ENCODE peak calls at places on chromosomes 2 and 18, in ten cellular contexts. E is MM.1S, H is mammary epithelial cell, M is neural progenitor cell, I is fibroblast of lung, N is DND-41, F is colonic mucosa, Q is IMR-90, Y is K562, D is mesendoderm. R is an unnamed sample.
A peak's percentile ranks its signal among the peaks of the same experiment; 100 is the strongest.

GRCh38 chr18:58530801-58531200 is 98.1 kb downstream of the ALPK2 start:
- DNase-seq in N (no peak), F (no peak), I (no peak), D (no peak), Y (no peak), H (no peak), M (no peak), E (no peak), Q (no peak), R (no peak)

GRCh38 chr2:105836840-105837692 is 92.4 kb downstream of the NCK2 start:
- DNase-seq in D (no peak), E (no peak), Q (no peak), Y (no peak), F (no peak), I (no peak), M (no peak), N (no peak), H (no peak), R (no peak)

GRCh38 chr2:211144078-211144477 is 587.7 kb downstream of the CPS1 start:
- DNase-seq in D (no peak), M (no peak), N (no peak), I (peak; percentile 51), H (peak; percentile 73), F (no peak), Q (peak; percentile 5), Y (no peak), E (no peak), R (no peak)

GRCh38 chr2:153890572-153890971 is 18.9 kb downstream of the GALNT13 start:
- DNase-seq in I (no peak), Q (no peak), M (peak; percentile 50), N (no peak), D (peak; percentile 64), F (no peak), Y (no peak), E (no peak), H (no peak), R (no peak)

GRCh38 chr2:160210599-160211138 is 10.6 kb upstream of the ITGB6 start:
- DNase-seq in Q (peak; percentile 38), F (peak; percentile 89), E (peak; percentile 86), Y (peak; percentile 80), N (peak; percentile 73), I (no peak), M (peak; percentile 80), D (peak; percentile 77), H (peak; percentile 72), R (no peak)

GRCh38 chr2:173997779-173998178 is 32.6 kb upstream of the SP3 start:
- DNase-seq in E (no peak), F (no peak), D (no peak), M (no peak), N (no peak), I (peak; percentile 68), H (no peak), Y (no peak), Q (peak; percentile 62), R (no peak)

GRCh38 chr2:89848763-89849162 is 1157.3 kb downstream of the RPIA start:
- DNase-seq in Y (no peak), I (no peak), D (no peak), N (no peak), M (no peak), E (no peak), F (no peak), H (no peak), Q (no peak), R (no peak)

GRCh38 chr2:122167561-122167960 is 412.1 kb downstream of the TSN start:
- DNase-seq in D (no peak), I (no peak), F (no peak), N (no peak), Y (no peak), H (no peak), M (no peak), Q (no peak), E (no peak), R (no peak)

GRCh38 chr2:223093436-223093839 is 41.4 kb downstream of the KCNE4 start:
- DNase-seq in I (no peak), F (no peak), H (peak; percentile 63), E (no peak), Y (no peak), D (peak; percentile 67), Q (peak; percentile 72), M (no peak), N (no peak), R (no peak)

DNA sequence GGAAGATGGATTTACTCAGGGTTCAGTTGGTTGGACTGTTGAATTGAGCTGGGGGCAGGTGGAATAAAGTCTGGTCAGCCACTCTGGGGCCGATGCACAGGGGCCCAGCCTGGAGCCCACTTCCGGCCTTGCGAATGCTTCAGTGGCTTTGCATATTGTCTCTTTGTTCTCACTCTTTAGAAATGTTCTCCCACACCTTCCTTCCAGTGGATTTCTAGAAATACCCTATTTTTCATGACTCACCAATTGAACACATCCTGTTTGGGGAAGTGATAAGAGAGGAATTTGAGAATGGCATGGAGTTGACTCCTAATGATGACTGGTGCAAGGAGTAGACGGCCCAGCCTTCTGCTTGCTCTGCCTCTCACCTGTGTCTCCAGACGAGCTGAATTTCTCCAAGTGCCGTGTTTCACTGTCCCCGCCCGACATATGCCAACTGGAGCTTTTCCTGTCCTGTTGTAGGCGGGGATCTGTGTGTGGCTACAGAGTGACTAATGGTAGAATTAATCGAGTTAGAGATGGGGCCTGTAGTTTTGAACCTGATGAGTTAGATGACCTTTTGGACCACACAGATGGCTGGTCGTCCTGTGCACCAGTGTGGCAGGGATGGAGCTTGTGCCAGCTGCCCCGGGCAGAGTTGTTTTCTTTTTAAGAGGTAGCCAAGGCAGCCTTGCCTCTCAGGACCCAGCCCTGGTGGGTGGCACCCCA is 28.2 kb downstream of the ASAP2 start:
- DNase-seq in H (peak; percentile 98), E (no peak), Q (peak; percentile 95), N (no peak), I (peak; percentile 71), M (no peak), Y (peak; percentile 37), D (peak; percentile 90), F (no peak), R (peak; percentile 79)
- H3K9ac ChIP-seq in H (peak overlapping the region; percentile 68), E (no peak overlapping the region), Q (peak overlapping the region; percentile 36), N (no peak overlapping the region), I (no peak overlapping the region), M (no peak overlapping the region), Y (no peak overlapping the region), D (no peak overlapping the region), F (no peak overlapping the region), R (no peak overlapping the region)

GRCh38 chr2:85523062-85523905 is 15.7 kb upstream of the MAT2A start:
- DNase-seq in N (no peak), F (peak; percentile 75), D (no peak), H (no peak), Q (no peak), I (no peak), E (no peak), Y (peak; percentile 7), M (no peak), R (no peak)
- H3K9ac ChIP-seq in N (no peak overlapping the region), F (peak overlapping the region; percentile 62), D (no peak overlapping the region), H (no peak overlapping the region), Q (no peak overlapping the region), I (no peak overlapping the region), E (no peak overlapping the region), Y (peak overlapping the region; percentile 16), M (no peak overlapping the region), R (no peak overlapping the region)

GRCh38 chr2:88582030-88582429 is 45.2 kb downstream of the EIF2AK3 start:
- DNase-seq in H (peak; percentile 34), N (no peak), F (no peak), Y (no peak), I (no peak), M (no peak), E (no peak), D (no peak), Q (peak; percentile 28), R (no peak)
- H3K9ac ChIP-seq in H (no peak overlapping the region), N (no peak overlapping the region), F (no peak overlapping the region), Y (no peak overlapping the region), I (no peak overlapping the region), M (no peak overlapping the region), E (no peak overlapping the region), D (no peak overlapping the region), Q (no peak overlapping the region), R (no peak overlapping the region)

DNA sequence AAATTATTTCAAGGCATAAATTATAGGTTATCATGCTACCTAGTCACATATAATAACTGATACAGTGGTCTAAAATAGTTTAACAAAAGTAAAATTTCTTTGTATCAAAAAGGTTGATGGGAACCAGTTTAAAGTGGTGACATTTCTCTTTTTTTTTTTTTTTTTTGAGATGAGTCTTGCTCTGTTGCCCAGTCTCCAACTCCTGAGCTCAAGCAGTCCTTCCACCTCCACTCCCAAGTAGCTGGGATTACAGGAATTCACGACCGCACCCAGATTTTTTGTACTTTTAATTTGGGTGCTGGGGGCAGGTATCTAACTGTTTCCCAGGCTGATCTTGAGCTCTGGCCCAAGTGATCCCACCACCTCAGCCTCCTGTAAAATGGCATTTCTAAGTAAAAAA is 999 bp upstream of the NMI start:
- DNase-seq in Q (no peak), D (no peak), Y (no peak), N (no peak), E (no peak), I (no peak), M (no peak), H (no peak), F (no peak), R (no peak)
- H3K9ac ChIP-seq in Q (no peak overlapping the region), D (no peak overlapping the region), Y (peak overlapping the region; percentile 92), N (peak overlapping the region; percentile 75), E (peak overlapping the region; percentile 92), I (no peak overlapping the region), M (no peak overlapping the region), H (peak overlapping the region; percentile 83), F (peak overlapping the region; percentile 83), R (no peak overlapping the region)